ENCODE peak calls at places on chromosomes 1 and 21, in seven cellular contexts. T is HL-60; X is transverse colon; Q is upper lobe of right lung; J is activated CD8-positive, alpha-beta T cell treated with anti-CD3 and anti-CD28 coated beads for 36 hours; K is brain microvascular endothelial cell; H is bronchial epithelial cell. B is an unnamed sample.

GRCh38 chr1:101781437-101781836 is 215.3 kb downstream of the OLFM3 start:
- DNase-seq in T (peak; percentile 47), X (no peak), Q (no peak), J (no peak), K (no peak), H (peak; percentile 28), B (no peak)

GRCh38 chr21:46188226-46189212 is 4.3 kb upstream of the SPATC1L start:
- DNase-seq in T (no peak), X (no peak), Q (peak; percentile 58), J (peak; percentile 22), K (peak; percentile 52), H (peak; percentile 60), B (peak; percentile 61)

GRCh38 chr1:209600541-209600940 is 17.0 kb downstream of the CAMK1G start:
- DNase-seq in T (no peak), X (no peak), Q (no peak), J (no peak), K (no peak), H (no peak), B (peak; percentile 80)

GRCh38 chr21:45695086-45695485 is 51.6 kb downstream of the PCBP3 start:
- DNase-seq in T (no peak), X (no peak), Q (no peak), J (peak; percentile 12), K (no peak), H (no peak), B (no peak)

GRCh38 chr1:2350486-2350885 is 40.9 kb downstream of the MORN1 start:
- DNase-seq in T (no peak), X (no peak), Q (peak; percentile 40), J (no peak), K (no peak), H (no peak), B (no peak)

GRCh38 chr1:197632000-197632399 is 143.3 kb downstream of the DENND1B start:
- DNase-seq in T (no peak), X (no peak), Q (no peak), J (no peak), K (no peak), H (no peak), B (no peak)

GRCh38 chr1:36128126-36128904 is 3.3 kb upstream of the COL8A2 start:
- DNase-seq in T (no peak), X (no peak), Q (no peak), J (no peak), K (no peak), H (no peak), B (peak; percentile 68)

GRCh38 chr1:182848736-182849135 is 9.6 kb downstream of the DHX9 start:
- DNase-seq in T (no peak), X (no peak), Q (no peak), J (no peak), K (no peak), H (no peak), B (no peak)

GRCh38 chr1:24725209-24725651 is 20.0 kb upstream of the CLIC4 start:
- DNase-seq in T (no peak), X (no peak), Q (no peak), J (no peak), K (peak; percentile 48), H (no peak), B (no peak)

GRCh38 chr21:36159356-36159921 is 2.8 kb downstream of the DOP1B start:
- DNase-seq in T (peak; percentile 92), X (peak; percentile 74), Q (no peak), J (no peak), K (no peak), H (no peak), B (no peak)

GRCh38 chr21:33640697-33641338 is 723 bp downstream of the CRYZL1 start:
- DNase-seq in T (peak; percentile 22), X (peak; percentile 23), Q (no peak), J (peak; percentile 7), K (no peak), H (peak; percentile 28), B (no peak)

GRCh38 chr1:206836111-206836510 is 29.3 kb upstream of the IL20 start:
- DNase-seq in T (no peak), X (no peak), Q (no peak), J (no peak), K (no peak), H (peak; percentile 34), B (no peak)

GRCh38 chr1:243708210-243708609 is 141.8 kb downstream of the AKT3 start:
- DNase-seq in T (no peak), X (no peak), Q (no peak), J (no peak), K (no peak), H (peak; percentile 15), B (no peak)
- TF ChIP-seq CTCF in T (no peak), X (no peak), Q (peak; percentile 25), J (no peak), K (no peak), H (peak; percentile 2), B (peak; percentile 66)

DNA sequence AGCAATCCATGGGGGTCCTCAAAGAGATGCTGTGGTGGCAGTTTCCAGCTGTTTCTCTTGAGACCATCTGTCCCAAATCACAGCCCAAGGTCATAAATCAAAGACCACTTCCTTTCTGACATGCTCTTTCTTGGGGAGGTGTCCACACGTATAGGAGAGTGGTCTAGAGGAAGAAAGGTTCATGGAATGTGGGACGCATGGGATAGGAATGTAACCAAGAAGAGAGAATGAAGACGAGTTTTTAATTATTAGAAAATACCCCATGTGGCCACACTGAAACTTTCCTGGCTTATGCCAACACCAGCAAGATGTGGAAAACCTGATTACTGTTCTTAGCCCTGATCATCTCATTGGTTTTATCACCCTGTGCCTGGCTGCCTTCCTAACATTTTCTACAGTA is 124.2 kb upstream of the IFFO2 start:
- DNase-seq in T (no peak), X (no peak), Q (no peak), J (no peak), K (no peak), H (no peak), B (peak; percentile 46)
- TF ChIP-seq CTCF in T (no peak), X (no peak), Q (no peak), J (no peak), K (no peak), H (no peak), B (peak; percentile 24)

DNA sequence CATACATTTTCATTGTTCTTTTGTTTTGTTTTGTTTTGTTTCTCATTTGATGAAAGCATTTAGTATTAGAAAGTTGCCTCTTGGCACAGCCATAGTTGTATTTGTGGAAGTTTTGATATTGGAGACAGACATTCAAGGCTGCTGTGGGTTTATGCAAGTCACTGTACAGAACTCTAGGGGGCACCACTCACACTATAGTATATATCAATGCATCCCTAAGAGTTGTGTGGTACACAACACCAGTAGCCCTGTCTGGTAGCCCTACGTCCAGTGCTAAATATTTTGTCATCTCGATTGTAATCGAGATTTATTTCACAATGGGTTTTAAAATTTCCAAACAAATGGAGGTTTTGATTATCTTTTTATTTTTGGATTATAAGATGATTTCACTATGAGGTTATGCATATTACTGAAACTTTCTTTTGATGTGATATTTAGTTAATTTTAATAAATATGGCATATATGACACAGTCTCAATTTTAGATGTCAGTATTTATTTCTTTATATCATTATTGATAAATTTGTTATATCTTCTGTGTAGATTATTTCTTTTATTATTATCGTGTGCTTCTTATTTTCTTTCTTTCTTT is 112.2 kb downstream of the NR5A2 start:
- DNase-seq in T (peak; percentile 47), X (no peak), Q (no peak), J (peak; percentile 45), K (peak; percentile 61), H (peak; percentile 63), B (peak; percentile 39)
- TF ChIP-seq CTCF in T (peak; percentile 28), X (peak; percentile 42), Q (peak; percentile 68), J (peak; percentile 90), K (peak; percentile 81), H (peak; percentile 69), B (peak; percentile 88)

GRCh38 chr1:85581138-85581801 is 709 bp downstream of the CCN1 start:
- DNase-seq in T (peak; percentile 68), X (peak; percentile 80), Q (peak; percentile 92), J (peak; percentile 72), K (no peak), H (peak; percentile 63), B (peak; percentile 89)
- TF ChIP-seq CTCF in T (peak; percentile 53), X (peak; percentile 81), Q (peak; percentile 76), J (peak; percentile 75), K (peak; percentile 72), H (peak; percentile 86), B (peak; percentile 80)

DNA sequence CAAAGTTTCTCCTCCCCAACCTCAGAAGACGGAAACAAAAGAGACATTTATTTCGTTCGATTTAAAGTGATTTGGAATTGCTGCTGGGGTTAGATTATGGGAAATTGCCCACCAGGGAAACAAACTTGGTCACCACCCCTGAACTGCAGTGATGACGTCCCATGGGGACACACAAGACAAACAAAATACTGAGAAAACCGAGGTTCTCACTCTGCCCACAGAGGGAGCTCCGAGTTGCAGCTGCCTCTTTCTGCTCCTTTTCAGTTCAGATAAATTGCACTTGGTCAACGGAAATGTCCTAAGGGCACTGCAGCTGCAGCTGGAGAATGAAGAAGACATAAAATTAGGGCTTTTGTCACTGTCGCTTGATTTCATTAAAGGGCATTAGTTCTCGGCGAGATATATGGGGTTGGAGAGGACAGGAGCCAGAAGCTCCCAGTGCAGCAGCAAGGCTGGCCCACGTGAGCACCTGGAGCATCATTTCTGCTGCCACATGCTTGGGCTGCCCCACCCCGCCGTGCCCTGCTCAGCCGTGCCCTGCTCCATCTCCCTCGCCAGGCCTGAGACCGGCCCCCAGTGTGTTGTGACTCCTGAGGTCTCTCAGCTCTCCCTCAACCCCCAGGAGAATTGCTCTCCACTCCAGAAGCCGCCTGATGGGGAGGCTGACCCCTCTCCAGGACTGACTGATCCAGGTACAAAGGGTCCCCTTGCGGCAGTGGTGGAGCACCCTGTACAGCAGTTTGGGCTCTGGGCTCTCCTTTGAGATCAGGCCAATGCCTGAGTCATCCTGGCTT is 231.7 kb upstream of the AJAP1 start:
- DNase-seq in T (no peak), X (no peak), Q (no peak), J (no peak), K (peak; percentile 34), H (no peak), B (no peak)
- TF ChIP-seq CTCF in T (no peak), X (no peak), Q (no peak), J (no peak), K (peak; percentile 27), H (no peak), B (no peak)